ENCODE peak calls at places on chromosomes 7 and 10, in five cellular contexts. One of them, this sample, is unnamed. For H3K36me3 and H3K4me1, the result is how much of the 10 kb centered on the place peaks cover.

GRCh38 chr10:132838346-132838970 is 52.5 kb upstream of the NKX6-2 start:
- DNase-seq in mesendoderm: no peak
- DNase-seq in SJSA1: no peak
- DNase-seq in body of pancreas: no peak
- DNase-seq in OCI-LY7: no peak
- DNase-seq in this sample: peak

GRCh38 chr7:130791746-130792145 is 57.7 kb upstream of the KLF14 start:
- DNase-seq in mesendoderm: no peak
- DNase-seq in SJSA1: no peak
- DNase-seq in body of pancreas: no peak
- DNase-seq in OCI-LY7: no peak
- DNase-seq in this sample: no peak

GRCh38 chr7:114086491-114086905 is 167.7 kb upstream of the PPP1R3A start:
- DNase-seq in mesendoderm: peak
- DNase-seq in SJSA1: no peak
- DNase-seq in body of pancreas: peak
- DNase-seq in OCI-LY7: no peak
- DNase-seq in this sample: peak

GRCh38 chr7:50431316-50431715 is 18.8 kb downstream of the FIGNL1 start:
- DNase-seq in mesendoderm: no peak
- DNase-seq in SJSA1: no peak
- DNase-seq in body of pancreas: no peak
- DNase-seq in OCI-LY7: no peak
- DNase-seq in this sample: no peak

GRCh38 chr10:110398419-110399162 is 93.9 kb upstream of the SMNDC1 start:
- DNase-seq in mesendoderm: peak
- DNase-seq in SJSA1: peak
- DNase-seq in body of pancreas: peak
- DNase-seq in OCI-LY7: no peak
- DNase-seq in this sample: peak

GRCh38 chr10:29795856-29796255 is 161.1 kb upstream of the SVIL start:
- DNase-seq in mesendoderm: no peak
- DNase-seq in SJSA1: no peak
- DNase-seq in body of pancreas: no peak
- DNase-seq in OCI-LY7: no peak
- DNase-seq in this sample: no peak

GRCh38 chr10:131870411-131870810 is 30.4 kb upstream of the PPP2R2D start:
- DNase-seq in mesendoderm: no peak
- DNase-seq in SJSA1: no peak
- DNase-seq in body of pancreas: no peak
- DNase-seq in OCI-LY7: no peak
- DNase-seq in this sample: peak

GRCh38 chr7:83148776-83149175 is 13.9 kb downstream of the PCLO start:
- DNase-seq in mesendoderm: peak
- DNase-seq in SJSA1: no peak
- DNase-seq in body of pancreas: no peak
- DNase-seq in OCI-LY7: no peak
- DNase-seq in this sample: no peak

GRCh38 chr7:30974605-30975256 is 11.0 kb downstream of the GHRHR start:
- DNase-seq in mesendoderm: peak
- DNase-seq in SJSA1: peak
- DNase-seq in body of pancreas: peak
- DNase-seq in OCI-LY7: peak
- DNase-seq in this sample: peak

GRCh38 chr7:7944619-7945282 is 23.8 kb upstream of the GLCCI1 start:
- DNase-seq in mesendoderm: peak
- DNase-seq in SJSA1: no peak
- DNase-seq in body of pancreas: no peak
- DNase-seq in OCI-LY7: peak
- DNase-seq in this sample: no peak

GRCh38 chr10:11236234-11236633 is 218.6 kb downstream of the CELF2 start:
- DNase-seq in mesendoderm: no peak
- DNase-seq in SJSA1: no peak
- DNase-seq in body of pancreas: no peak
- DNase-seq in OCI-LY7: no peak
- DNase-seq in this sample: no peak

GRCh38 chr7:143415696-143416095 is 7.0 kb upstream of the EPHA1 start:
- DNase-seq in mesendoderm: no peak
- DNase-seq in SJSA1: no peak
- DNase-seq in body of pancreas: no peak
- DNase-seq in OCI-LY7: no peak
- DNase-seq in this sample: no peak

DNA sequence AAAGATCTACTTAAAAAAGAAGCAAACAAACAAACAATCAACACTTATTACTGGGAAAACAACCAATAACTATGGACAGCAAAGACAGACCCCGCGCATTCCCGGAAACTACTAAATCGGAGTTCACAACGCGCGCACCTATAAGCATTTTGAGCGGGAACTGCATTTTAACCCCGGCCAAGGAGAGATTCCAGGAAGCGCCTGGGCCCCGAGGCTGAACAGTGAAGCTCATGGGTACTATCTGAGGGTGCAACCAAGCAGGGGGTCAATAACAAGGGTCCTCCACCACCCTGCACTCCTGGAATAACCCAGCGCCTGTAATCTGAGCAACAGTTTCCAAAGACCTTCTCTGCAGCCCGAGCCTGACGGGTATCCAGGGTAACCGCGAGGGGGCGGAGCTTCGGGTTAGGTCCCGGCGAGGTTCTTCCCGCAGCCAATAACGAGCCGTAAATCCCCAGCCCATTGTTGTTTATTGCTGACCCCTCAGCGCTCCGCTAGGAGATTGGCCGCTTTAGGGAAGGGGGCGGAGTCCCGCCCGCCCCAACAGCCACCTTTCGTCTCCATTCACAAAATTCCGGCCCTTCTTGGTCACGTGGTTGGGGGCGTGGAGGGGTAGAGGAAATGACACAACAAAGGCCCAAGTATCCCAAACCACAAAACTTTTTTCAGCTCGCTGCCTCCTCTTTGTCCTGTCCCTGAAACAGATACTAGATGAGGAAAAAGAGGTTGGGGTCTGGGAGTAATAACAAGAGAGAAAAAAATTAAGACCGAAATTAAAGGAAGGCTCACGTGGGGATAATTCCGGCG is 1.7 kb upstream of the ETV1 start:
- DNase-seq in mesendoderm: peak
- DNase-seq in SJSA1: peak
- DNase-seq in body of pancreas: peak
- DNase-seq in OCI-LY7: no peak
- DNase-seq in this sample: peak
- H3K36me3 ChIP-seq in mesendoderm: under half
- H3K36me3 ChIP-seq in SJSA1: under half
- H3K36me3 ChIP-seq in body of pancreas: under half
- H3K36me3 ChIP-seq in OCI-LY7: under half
- H3K36me3 ChIP-seq in this sample: under half

GRCh38 chr7:74665296-74665938 is 7.9 kb downstream of the GTF2I start:
- DNase-seq in mesendoderm: no peak
- DNase-seq in SJSA1: no peak
- DNase-seq in body of pancreas: no peak
- DNase-seq in OCI-LY7: no peak
- DNase-seq in this sample: no peak
- H3K4me1 ChIP-seq in mesendoderm: under half
- H3K4me1 ChIP-seq in SJSA1: under half
- H3K4me1 ChIP-seq in body of pancreas: half or more
- H3K4me1 ChIP-seq in OCI-LY7: under half
- H3K4me1 ChIP-seq in this sample: under half

GRCh38 chr7:150568714-150569113 is 1.5 kb downstream of the GIMAP4 start:
- DNase-seq in mesendoderm: no peak
- DNase-seq in SJSA1: no peak
- DNase-seq in body of pancreas: no peak
- DNase-seq in OCI-LY7: no peak
- DNase-seq in this sample: no peak
- H3K27ac ChIP-seq in mesendoderm: no peak
- H3K27ac ChIP-seq in SJSA1: no peak
- H3K27ac ChIP-seq in body of pancreas: no peak
- H3K27ac ChIP-seq in OCI-LY7: no peak
- H3K27ac ChIP-seq in this sample: no peak

GRCh38 chr10:102157224-102157623 is 5.0 kb downstream of the NOLC1 start:
- DNase-seq in mesendoderm: no peak
- DNase-seq in SJSA1: no peak
- DNase-seq in body of pancreas: no peak
- DNase-seq in OCI-LY7: no peak
- DNase-seq in this sample: peak
- H3K36me3 ChIP-seq in mesendoderm: under half
- H3K36me3 ChIP-seq in SJSA1: half or more
- H3K36me3 ChIP-seq in body of pancreas: under half
- H3K36me3 ChIP-seq in OCI-LY7: half or more
- H3K36me3 ChIP-seq in this sample: under half

GRCh38 chr10:50379652-50380051 is 128.3 kb upstream of the ASAH2 start:
- DNase-seq in mesendoderm: no peak
- DNase-seq in SJSA1: no peak
- DNase-seq in body of pancreas: no peak
- DNase-seq in OCI-LY7: no peak
- DNase-seq in this sample: no peak

GRCh38 chr10:50384839-50385238 is 133.5 kb upstream of the ASAH2 start:
- DNase-seq in mesendoderm: no peak
- DNase-seq in SJSA1: no peak
- DNase-seq in body of pancreas: no peak
- DNase-seq in OCI-LY7: no peak
- DNase-seq in this sample: no peak

GRCh38 chr10:50384238-50384637 is 132.9 kb upstream of the ASAH2 start:
- DNase-seq in mesendoderm: no peak
- DNase-seq in SJSA1: no peak
- DNase-seq in body of pancreas: no peak
- DNase-seq in OCI-LY7: no peak
- DNase-seq in this sample: no peak

GRCh38 chr10:50382576-50383023 is 131.3 kb upstream of the ASAH2 start:
- DNase-seq in mesendoderm: no peak
- DNase-seq in SJSA1: no peak
- DNase-seq in body of pancreas: no peak
- DNase-seq in OCI-LY7: no peak
- DNase-seq in this sample: no peak

DNA sequence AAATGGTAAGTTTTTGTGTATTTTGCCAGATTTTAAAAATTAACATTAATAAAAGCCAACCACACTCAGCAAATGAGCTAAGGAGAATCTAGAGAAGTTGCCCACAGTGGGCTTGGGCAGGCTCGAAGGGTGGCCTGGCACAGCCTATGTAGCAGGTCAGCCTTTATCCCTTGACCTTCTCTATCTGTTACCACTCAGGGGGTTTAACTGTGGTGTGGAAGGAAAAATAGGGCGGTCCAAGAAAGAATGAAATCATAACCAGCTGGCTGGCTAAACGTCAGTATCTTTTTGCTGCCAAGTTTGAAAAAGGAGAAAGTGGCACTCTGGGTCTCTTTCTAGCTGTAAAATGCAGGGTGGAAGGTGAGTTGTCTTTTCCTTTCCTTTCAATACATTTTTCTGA is 130.3 kb upstream of the ASAH2 start:
- DNase-seq in mesendoderm: no peak
- DNase-seq in SJSA1: no peak
- DNase-seq in body of pancreas: no peak
- DNase-seq in OCI-LY7: no peak
- DNase-seq in this sample: no peak
- H3K4me1 ChIP-seq in mesendoderm: under half
- H3K4me1 ChIP-seq in SJSA1: under half
- H3K4me1 ChIP-seq in body of pancreas: under half
- H3K4me1 ChIP-seq in OCI-LY7: under half
- H3K4me1 ChIP-seq in this sample: under half

DNA sequence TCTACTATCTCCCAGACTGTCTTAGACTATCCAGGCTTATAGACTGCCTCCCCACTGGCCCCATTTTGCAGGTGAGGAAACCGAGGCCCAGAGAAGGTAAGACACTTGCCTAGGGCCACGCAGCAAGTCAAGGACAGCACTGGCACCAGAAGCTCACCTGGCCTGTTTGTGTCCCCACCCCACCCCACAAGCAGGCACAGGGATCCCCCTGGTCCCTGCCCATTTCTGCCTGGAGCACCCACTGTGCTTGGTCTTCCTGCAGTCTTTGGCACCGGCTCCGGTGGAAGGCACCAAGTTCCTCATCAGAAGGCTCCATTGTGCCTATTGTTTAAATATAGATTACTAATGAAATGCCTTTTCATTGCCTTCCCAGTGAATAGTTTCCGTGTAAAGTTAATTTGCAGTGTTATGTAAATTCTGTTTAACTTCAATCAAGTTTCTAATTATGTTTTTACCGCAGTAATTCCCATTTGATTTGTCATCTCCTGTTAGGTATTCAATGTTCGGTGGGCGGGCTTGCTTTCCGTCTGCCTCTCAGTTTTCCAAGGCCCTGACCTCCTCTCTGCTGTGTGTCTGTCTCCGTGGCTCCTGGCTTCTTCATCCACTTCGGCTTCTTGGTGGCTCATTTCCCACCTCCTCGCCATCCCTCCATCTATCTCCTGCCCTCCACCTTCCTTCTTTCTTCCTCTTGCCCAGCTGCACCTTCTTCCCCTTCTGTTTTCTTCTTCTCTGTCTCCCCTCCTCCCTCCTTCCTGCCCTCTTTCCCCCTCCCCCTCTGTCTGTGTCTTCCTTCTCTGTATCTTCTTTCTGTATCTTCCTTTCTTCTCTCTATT is 75.8 kb downstream of the ZMIZ1 start:
- DNase-seq in mesendoderm: no peak
- DNase-seq in SJSA1: no peak
- DNase-seq in body of pancreas: no peak
- DNase-seq in OCI-LY7: no peak
- DNase-seq in this sample: no peak
- H3K27ac ChIP-seq in mesendoderm: peak
- H3K27ac ChIP-seq in SJSA1: peak
- H3K27ac ChIP-seq in body of pancreas: peak
- H3K27ac ChIP-seq in OCI-LY7: no peak
- H3K27ac ChIP-seq in this sample: no peak

GRCh38 chr7:2143981-2144595 is 88.7 kb downstream of the MAD1L1 start:
- DNase-seq in mesendoderm: no peak
- DNase-seq in SJSA1: no peak
- DNase-seq in body of pancreas: no peak
- DNase-seq in OCI-LY7: no peak
- DNase-seq in this sample: no peak
- H3K36me3 ChIP-seq in mesendoderm: under half
- H3K36me3 ChIP-seq in SJSA1: under half
- H3K36me3 ChIP-seq in body of pancreas: under half
- H3K36me3 ChIP-seq in OCI-LY7: under half
- H3K36me3 ChIP-seq in this sample: under half

GRCh38 chr10:66782144-66782543 is 143.7 kb upstream of the LRRTM3 start:
- DNase-seq in mesendoderm: no peak
- DNase-seq in SJSA1: no peak
- DNase-seq in body of pancreas: no peak
- DNase-seq in OCI-LY7: no peak
- DNase-seq in this sample: no peak

GRCh38 chr10:66780796-66781195 is 145.0 kb upstream of the LRRTM3 start:
- DNase-seq in mesendoderm: no peak
- DNase-seq in SJSA1: no peak
- DNase-seq in body of pancreas: no peak
- DNase-seq in OCI-LY7: no peak
- DNase-seq in this sample: no peak

GRCh38 chr10:66784796-66785195 is 141.0 kb upstream of the LRRTM3 start:
- DNase-seq in mesendoderm: no peak
- DNase-seq in SJSA1: no peak
- DNase-seq in body of pancreas: no peak
- DNase-seq in OCI-LY7: no peak
- DNase-seq in this sample: no peak

GRCh38 chr10:66782776-66783175 is 143.1 kb upstream of the LRRTM3 start:
- DNase-seq in mesendoderm: no peak
- DNase-seq in SJSA1: no peak
- DNase-seq in body of pancreas: no peak
- DNase-seq in OCI-LY7: no peak
- DNase-seq in this sample: no peak

DNA sequence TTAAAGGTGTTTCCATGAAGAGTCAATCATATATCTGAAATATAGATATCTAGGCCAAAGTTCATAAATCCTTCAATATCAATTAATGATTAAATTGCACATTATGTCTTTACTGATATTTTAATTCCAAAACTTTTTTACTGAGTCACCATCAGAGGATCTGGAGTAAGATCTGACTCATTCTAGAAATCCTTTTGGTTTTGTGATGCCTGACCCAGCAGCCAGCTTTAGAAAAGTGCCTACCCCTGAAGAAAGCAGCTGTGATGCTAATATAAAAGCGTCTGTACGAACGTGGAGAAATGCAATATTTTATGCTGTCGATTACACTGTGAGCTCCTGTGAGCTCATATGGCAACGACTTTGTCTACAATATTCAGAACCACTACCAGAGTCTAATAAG is 142.5 kb upstream of the LRRTM3 start:
- DNase-seq in mesendoderm: no peak
- DNase-seq in SJSA1: no peak
- DNase-seq in body of pancreas: no peak
- DNase-seq in OCI-LY7: no peak
- DNase-seq in this sample: no peak
- H3K4me1 ChIP-seq in mesendoderm: under half
- H3K4me1 ChIP-seq in SJSA1: under half
- H3K4me1 ChIP-seq in body of pancreas: under half
- H3K4me1 ChIP-seq in OCI-LY7: under half
- H3K4me1 ChIP-seq in this sample: under half

This sample was measured in aorta.